ENCODE peak calls at places on chromosome 10, in seven cellular contexts. L, R, M, Q, F, D and X are unnamed samples.

GRCh38 chr10:121687094-121687850 is 89.0 kb upstream of the FGFR2 start:
- DNase-seq in L (no peak), R (no peak), M (no peak), Q (no peak), F (no peak), D (no peak), X (no peak)

GRCh38 chr10:7956508-7956907 is 98.0 kb upstream of the GATA3 start:
- DNase-seq in L (peak; percentile 65), R (peak; percentile 75), M (peak; percentile 42), Q (peak; percentile 75), F (no peak), D (no peak), X (no peak)

GRCh38 chr10:18400201-18400910 is 251.0 kb downstream of the NSUN6 start:
- DNase-seq in L (no peak), R (no peak), M (no peak), Q (no peak), F (peak; percentile 56), D (peak; percentile 49), X (no peak)

GRCh38 chr10:30737931-30738391 is 108.4 kb upstream of the LYZL2 start:
- DNase-seq in L (no peak), R (no peak), M (no peak), Q (peak; percentile 76), F (no peak), D (no peak), X (no peak)

GRCh38 chr10:71124921-71125748 is 87.2 kb upstream of the UNC5B start:
- DNase-seq in L (no peak), R (no peak), M (no peak), Q (no peak), F (no peak), D (no peak), X (no peak)

GRCh38 chr10:3781458-3782098 is 3.4 kb downstream of the KLF6 start:
- DNase-seq in L (peak; percentile 58), R (peak; percentile 49), M (no peak), Q (peak; percentile 54), F (no peak), D (no peak), X (no peak)

GRCh38 chr10:60893231-60893630 is 50.8 kb downstream of the RHOBTB1 start:
- DNase-seq in L (no peak), R (no peak), M (no peak), Q (no peak), F (no peak), D (no peak), X (no peak)

GRCh38 chr10:83122336-83122735 is 1017.0 kb upstream of the GHITM start:
- DNase-seq in L (no peak), R (no peak), M (no peak), Q (no peak), F (no peak), D (no peak), X (no peak)

GRCh38 chr10:64896582-64896981 is 1375.4 kb downstream of the REEP3 start:
- DNase-seq in L (no peak), R (no peak), M (no peak), Q (no peak), F (no peak), D (no peak), X (no peak)

GRCh38 chr10:1160561-1160961 is 104.4 kb downstream of the WDR37 start:
- DNase-seq in L (no peak), R (no peak), M (no peak), Q (no peak), F (no peak), D (no peak), X (no peak)

GRCh38 chr10:74987339-74988054 is 124.0 kb upstream of the SAMD8 start:
- DNase-seq in L (no peak), R (no peak), M (no peak), Q (no peak), F (no peak), D (no peak), X (no peak)

GRCh38 chr10:90274721-90275468 is 573.5 kb downstream of the KIF20B start:
- DNase-seq in L (no peak), R (no peak), M (no peak), Q (no peak), F (no peak), D (no peak), X (peak; percentile 4)

GRCh38 chr10:69061305-69062161 is 26.4 kb upstream of the SRGN start:
- DNase-seq in L (peak; percentile 91), R (peak; percentile 96), M (peak; percentile 50), Q (peak; percentile 99), F (no peak), D (no peak), X (peak; percentile 42)

GRCh38 chr10:71357792-71358265 is 38.8 kb downstream of the SLC29A3 start:
- DNase-seq in L (peak; percentile 25), R (no peak), M (no peak), Q (no peak), F (no peak), D (no peak), X (no peak)

GRCh38 chr10:91683976-91684375 is 51.1 kb upstream of the PPP1R3C start:
- DNase-seq in L (peak; percentile 92), R (no peak), M (peak; percentile 3), Q (no peak), F (no peak), D (peak; percentile 28), X (peak; percentile 27)

GRCh38 chr10:93608421-93608820 is 3.9 kb upstream of the PDE6C start:
- DNase-seq in L (no peak), R (no peak), M (no peak), Q (no peak), F (no peak), D (no peak), X (no peak)

GRCh38 chr10:70648427-70648826 is 23.9 kb upstream of the ADAMTS14 start:
- DNase-seq in L (no peak), R (no peak), M (no peak), Q (peak; percentile 61), F (no peak), D (peak; percentile 57), X (no peak)

GRCh38 chr10:132141076-132141475 is 45.7 kb upstream of the DPYSL4 start:
- DNase-seq in L (no peak), R (no peak), M (no peak), Q (no peak), F (no peak), D (no peak), X (no peak)

GRCh38 chr10:49592726-49593563 is 17.2 kb upstream of the SLC18A3 start:
- DNase-seq in L (peak; percentile 45), R (peak; percentile 58), M (peak; percentile 16), Q (peak; percentile 72), F (peak; percentile 77), D (peak; percentile 90), X (no peak)

GRCh38 chr10:62183442-62183841 is 85.2 kb downstream of the RTKN2 start:
- DNase-seq in L (no peak), R (no peak), M (no peak), Q (no peak), F (no peak), D (no peak), X (no peak)

GRCh38 chr10:35608317-35608672 is 3.2 kb downstream of the GJD4 start:
- DNase-seq in L (no peak), R (no peak), M (no peak), Q (no peak), F (no peak), D (peak; percentile 10), X (no peak)
- TF ChIP-seq CTCF in L (no peak), R (no peak), M (no peak), Q (no peak), F (no peak), D (no peak), X (no peak)

GRCh38 chr10:43114743-43115611 is 23.3 kb upstream of the CSGALNACT2 start:
- DNase-seq in L (no peak), R (no peak), M (no peak), Q (no peak), F (no peak), D (no peak), X (no peak)
- TF ChIP-seq CTCF in L (peak; percentile 36), R (no peak), M (no peak), Q (no peak), F (no peak), D (no peak), X (no peak)

GRCh38 chr10:127234306-127234800 is 38.0 kb upstream of the INSYN2A start:
- DNase-seq in L (no peak), R (no peak), M (no peak), Q (no peak), F (no peak), D (no peak), X (no peak)

GRCh38 chr10:127236266-127236665 is 39.9 kb upstream of the INSYN2A start:
- DNase-seq in L (no peak), R (no peak), M (no peak), Q (no peak), F (no peak), D (no peak), X (no peak)
- TF ChIP-seq CTCF in L (no peak), R (no peak), M (no peak), Q (no peak), F (no peak), D (no peak), X (no peak)

DNA sequence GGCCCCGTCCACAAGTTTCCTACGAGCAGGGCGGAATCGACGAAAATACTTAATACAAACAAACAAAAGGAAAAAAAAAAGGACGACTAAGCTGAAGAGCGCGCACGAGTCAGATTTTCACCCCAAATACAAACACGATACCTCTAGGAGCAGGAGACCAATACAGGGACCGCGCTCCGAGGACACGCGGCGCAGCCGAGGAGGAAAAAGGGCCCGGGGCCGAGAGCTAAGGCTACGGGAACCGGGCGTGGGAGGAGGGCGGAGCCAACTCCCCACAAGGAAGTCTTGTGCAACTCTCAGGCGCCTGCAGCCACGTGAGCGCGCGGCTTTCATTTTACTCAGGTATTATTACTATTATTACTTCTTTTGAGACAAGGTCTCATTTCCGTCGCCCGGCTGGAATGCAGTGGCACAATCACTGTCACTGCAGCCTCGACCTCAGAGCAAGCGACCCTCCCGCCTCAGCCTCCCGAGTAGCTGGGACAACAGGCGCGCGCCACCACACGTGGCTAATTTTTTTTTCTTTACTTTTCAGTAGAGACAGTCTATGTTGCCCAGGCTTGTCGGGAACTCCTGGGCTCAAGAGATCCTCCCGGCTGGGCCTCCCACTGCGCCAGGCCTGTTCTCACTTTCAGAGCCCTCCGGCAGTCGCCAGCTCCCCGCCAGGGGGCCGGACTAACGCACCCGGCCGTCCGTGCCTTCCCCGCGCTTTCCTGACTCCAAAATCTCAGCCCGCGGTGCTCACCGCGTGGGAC is 1.2 kb downstream of the HNRNPF start:
- DNase-seq in L (peak; percentile 82), R (peak; percentile 83), M (no peak), Q (peak; percentile 96), F (peak; percentile 75), D (peak; percentile 86), X (peak; percentile 69)
- TF ChIP-seq CTCF in L (peak; percentile 74), R (peak; percentile 74), M (peak; percentile 31), Q (peak; percentile 14), F (peak; percentile 35), D (peak; percentile 24), X (peak; percentile 54)

GRCh38 chr10:44886966-44887365 is 24.2 kb upstream of the TMEM72 start:
- DNase-seq in L (no peak), R (no peak), M (no peak), Q (no peak), F (no peak), D (no peak), X (no peak)

GRCh38 chr10:44885710-44886109 is 25.4 kb upstream of the TMEM72 start:
- DNase-seq in L (no peak), R (no peak), M (no peak), Q (no peak), F (no peak), D (no peak), X (no peak)

GRCh38 chr10:44882146-44882720 is 28.9 kb upstream of the TMEM72 start:
- DNase-seq in L (no peak), R (no peak), M (no peak), Q (no peak), F (no peak), D (no peak), X (no peak)

GRCh38 chr10:44881639-44882038 is 29.5 kb upstream of the TMEM72 start:
- DNase-seq in L (no peak), R (no peak), M (no peak), Q (peak; percentile 45), F (no peak), D (no peak), X (no peak)

GRCh38 chr10:44883581-44884331 is 27.4 kb upstream of the TMEM72 start:
- DNase-seq in L (no peak), R (no peak), M (no peak), Q (no peak), F (no peak), D (no peak), X (no peak)
- TF ChIP-seq CTCF in L (no peak), R (no peak), M (no peak), Q (no peak), F (no peak), D (no peak), X (no peak)